ENCODE peak calls at places on chromosomes 4 and X, in ten cellular contexts. One of them, this sample, is unnamed.

GRCh38 chr4:17068885-17069284 is 170.4 kb upstream of the LDB2 start:
- DNase-seq in cardiac muscle cell: no peak
- DNase-seq in NCI-H510A: no peak
- DNase-seq in right atrium auricular region: no peak
- DNase-seq in AG09309: no peak
- DNase-seq in stimulated activated CD4-positive, alpha-beta T cell treated with anti-CD3 and anti-CD28 coated beads, Interleukin-4, amount 100 ng/mL, for 24 hours: no peak
- DNase-seq in myocyte: no peak
- DNase-seq in SW480: no peak
- DNase-seq in M059J: peak
- DNase-seq in AG09319: no peak
- DNase-seq in this sample: no peak

GRCh38 chr4:82811392-82811791 is 12.8 kb upstream of the SCD5 start:
- DNase-seq in M059J: no peak
- DNase-seq in NCI-H510A: no peak
- DNase-seq in SW480: no peak
- DNase-seq in AG09319: no peak
- DNase-seq in myocyte: no peak
- DNase-seq in right atrium auricular region: no peak
- DNase-seq in cardiac muscle cell: no peak
- DNase-seq in stimulated activated CD4-positive, alpha-beta T cell treated with anti-CD3 and anti-CD28 coated beads, Interleukin-4, amount 100 ng/mL, for 24 hours: no peak
- DNase-seq in AG09309: no peak
- DNase-seq in this sample: no peak

GRCh38 chrX:104566921-104567501 is 1.0 kb downstream of the IL1RAPL2 start:
- DNase-seq in AG09309: no peak
- DNase-seq in M059J: no peak
- DNase-seq in cardiac muscle cell: peak
- DNase-seq in AG09319: no peak
- DNase-seq in stimulated activated CD4-positive, alpha-beta T cell treated with anti-CD3 and anti-CD28 coated beads, Interleukin-4, amount 100 ng/mL, for 24 hours: no peak
- DNase-seq in right atrium auricular region: no peak
- DNase-seq in NCI-H510A: no peak
- DNase-seq in SW480: no peak
- DNase-seq in myocyte: peak
- DNase-seq in this sample: no peak

GRCh38 chr4:40309250-40309774 is 25.8 kb upstream of the CHRNA9 start:
- DNase-seq in AG09319: peak
- DNase-seq in AG09309: no peak
- DNase-seq in myocyte: peak
- DNase-seq in NCI-H510A: no peak
- DNase-seq in M059J: peak
- DNase-seq in right atrium auricular region: peak
- DNase-seq in SW480: peak
- DNase-seq in stimulated activated CD4-positive, alpha-beta T cell treated with anti-CD3 and anti-CD28 coated beads, Interleukin-4, amount 100 ng/mL, for 24 hours: peak
- DNase-seq in cardiac muscle cell: peak
- DNase-seq in this sample: peak

GRCh38 chrX:151370906-151371305 is 26.1 kb upstream of the VMA21 start:
- DNase-seq in M059J: no peak
- DNase-seq in AG09309: no peak
- DNase-seq in SW480: no peak
- DNase-seq in right atrium auricular region: no peak
- DNase-seq in NCI-H510A: peak
- DNase-seq in stimulated activated CD4-positive, alpha-beta T cell treated with anti-CD3 and anti-CD28 coated beads, Interleukin-4, amount 100 ng/mL, for 24 hours: no peak
- DNase-seq in myocyte: no peak
- DNase-seq in cardiac muscle cell: peak
- DNase-seq in AG09319: no peak
- DNase-seq in this sample: no peak

GRCh38 chrX:9183481-9183880 is 149.6 kb upstream of the FAM9B start:
- DNase-seq in stimulated activated CD4-positive, alpha-beta T cell treated with anti-CD3 and anti-CD28 coated beads, Interleukin-4, amount 100 ng/mL, for 24 hours: no peak
- DNase-seq in AG09319: no peak
- DNase-seq in right atrium auricular region: no peak
- DNase-seq in cardiac muscle cell: no peak
- DNase-seq in M059J: peak
- DNase-seq in myocyte: peak
- DNase-seq in NCI-H510A: no peak
- DNase-seq in AG09309: no peak
- DNase-seq in SW480: no peak
- DNase-seq in this sample: no peak

GRCh38 chr4:54228064-54228527 is 997 bp upstream of the PDGFRA start:
- DNase-seq in NCI-H510A: no peak
- DNase-seq in myocyte: peak
- DNase-seq in cardiac muscle cell: peak
- DNase-seq in AG09319: peak
- DNase-seq in right atrium auricular region: peak
- DNase-seq in stimulated activated CD4-positive, alpha-beta T cell treated with anti-CD3 and anti-CD28 coated beads, Interleukin-4, amount 100 ng/mL, for 24 hours: peak
- DNase-seq in AG09309: peak
- DNase-seq in SW480: peak
- DNase-seq in M059J: peak
- DNase-seq in this sample: no peak

GRCh38 chr4:1863297-1864033 is 7.5 kb upstream of the LETM1 start:
- DNase-seq in M059J: no peak
- DNase-seq in AG09309: no peak
- DNase-seq in stimulated activated CD4-positive, alpha-beta T cell treated with anti-CD3 and anti-CD28 coated beads, Interleukin-4, amount 100 ng/mL, for 24 hours: no peak
- DNase-seq in NCI-H510A: no peak
- DNase-seq in AG09319: no peak
- DNase-seq in cardiac muscle cell: no peak
- DNase-seq in SW480: no peak
- DNase-seq in myocyte: no peak
- DNase-seq in right atrium auricular region: no peak
- DNase-seq in this sample: no peak

GRCh38 chrX:154761977-154762528 is 611 bp upstream of the DKC1 start:
- DNase-seq in AG09319: no peak
- DNase-seq in SW480: no peak
- DNase-seq in right atrium auricular region: no peak
- DNase-seq in cardiac muscle cell: no peak
- DNase-seq in stimulated activated CD4-positive, alpha-beta T cell treated with anti-CD3 and anti-CD28 coated beads, Interleukin-4, amount 100 ng/mL, for 24 hours: no peak
- DNase-seq in AG09309: no peak
- DNase-seq in myocyte: no peak
- DNase-seq in M059J: peak
- DNase-seq in NCI-H510A: no peak
- DNase-seq in this sample: peak

GRCh38 chrX:120736989-120737388 is 107.1 kb upstream of the C1GALT1C1 start:
- DNase-seq in M059J: peak
- DNase-seq in cardiac muscle cell: no peak
- DNase-seq in NCI-H510A: no peak
- DNase-seq in SW480: no peak
- DNase-seq in stimulated activated CD4-positive, alpha-beta T cell treated with anti-CD3 and anti-CD28 coated beads, Interleukin-4, amount 100 ng/mL, for 24 hours: no peak
- DNase-seq in AG09319: no peak
- DNase-seq in myocyte: no peak
- DNase-seq in right atrium auricular region: no peak
- DNase-seq in AG09309: no peak
- DNase-seq in this sample: no peak

GRCh38 chr4:54231419-54232150 is 2.5 kb downstream of the PDGFRA start:
- DNase-seq in cardiac muscle cell: peak
- DNase-seq in AG09309: no peak
- DNase-seq in AG09319: no peak
- DNase-seq in right atrium auricular region: peak
- DNase-seq in stimulated activated CD4-positive, alpha-beta T cell treated with anti-CD3 and anti-CD28 coated beads, Interleukin-4, amount 100 ng/mL, for 24 hours: no peak
- DNase-seq in SW480: no peak
- DNase-seq in M059J: no peak
- DNase-seq in myocyte: peak
- DNase-seq in NCI-H510A: no peak
- DNase-seq in this sample: no peak

GRCh38 chr4:185518494-185518893 is 16.8 kb downstream of the PDLIM3 start:
- DNase-seq in myocyte: no peak
- DNase-seq in cardiac muscle cell: no peak
- DNase-seq in NCI-H510A: no peak
- DNase-seq in AG09319: no peak
- DNase-seq in stimulated activated CD4-positive, alpha-beta T cell treated with anti-CD3 and anti-CD28 coated beads, Interleukin-4, amount 100 ng/mL, for 24 hours: no peak
- DNase-seq in AG09309: no peak
- DNase-seq in right atrium auricular region: no peak
- DNase-seq in M059J: no peak
- DNase-seq in SW480: no peak
- DNase-seq in this sample: no peak

GRCh38 chrX:109710181-109710580 is 22.9 kb downstream of the ACSL4 start:
- DNase-seq in stimulated activated CD4-positive, alpha-beta T cell treated with anti-CD3 and anti-CD28 coated beads, Interleukin-4, amount 100 ng/mL, for 24 hours: no peak
- DNase-seq in AG09319: no peak
- DNase-seq in myocyte: peak
- DNase-seq in AG09309: no peak
- DNase-seq in SW480: no peak
- DNase-seq in NCI-H510A: no peak
- DNase-seq in cardiac muscle cell: no peak
- DNase-seq in right atrium auricular region: no peak
- DNase-seq in M059J: no peak
- DNase-seq in this sample: no peak

GRCh38 chr4:8192748-8193738 is 6.0 kb upstream of the SH3TC1 start:
- DNase-seq in stimulated activated CD4-positive, alpha-beta T cell treated with anti-CD3 and anti-CD28 coated beads, Interleukin-4, amount 100 ng/mL, for 24 hours: no peak
- DNase-seq in cardiac muscle cell: no peak
- DNase-seq in myocyte: peak
- DNase-seq in right atrium auricular region: no peak
- DNase-seq in M059J: peak
- DNase-seq in AG09309: no peak
- DNase-seq in NCI-H510A: peak
- DNase-seq in AG09319: no peak
- DNase-seq in SW480: peak
- DNase-seq in this sample: peak

GRCh38 chr4:26217961-26218676 is 102.7 kb upstream of the RBPJ start:
- DNase-seq in SW480: no peak
- DNase-seq in cardiac muscle cell: no peak
- DNase-seq in AG09309: no peak
- DNase-seq in right atrium auricular region: peak
- DNase-seq in stimulated activated CD4-positive, alpha-beta T cell treated with anti-CD3 and anti-CD28 coated beads, Interleukin-4, amount 100 ng/mL, for 24 hours: no peak
- DNase-seq in AG09319: peak
- DNase-seq in NCI-H510A: no peak
- DNase-seq in M059J: no peak
- DNase-seq in myocyte: no peak
- DNase-seq in this sample: peak

GRCh38 chr4:90943311-90943710 is 816.1 kb downstream of the CCSER1 start:
- DNase-seq in AG09319: no peak
- DNase-seq in SW480: no peak
- DNase-seq in NCI-H510A: no peak
- DNase-seq in cardiac muscle cell: no peak
- DNase-seq in M059J: no peak
- DNase-seq in right atrium auricular region: no peak
- DNase-seq in myocyte: no peak
- DNase-seq in stimulated activated CD4-positive, alpha-beta T cell treated with anti-CD3 and anti-CD28 coated beads, Interleukin-4, amount 100 ng/mL, for 24 hours: no peak
- DNase-seq in AG09309: no peak
- DNase-seq in this sample: no peak

GRCh38 chr4:22179124-22179874 is 230.7 kb upstream of the KCNIP4 start:
- DNase-seq in SW480: peak
- DNase-seq in AG09319: peak
- DNase-seq in myocyte: peak
- DNase-seq in stimulated activated CD4-positive, alpha-beta T cell treated with anti-CD3 and anti-CD28 coated beads, Interleukin-4, amount 100 ng/mL, for 24 hours: no peak
- DNase-seq in cardiac muscle cell: no peak
- DNase-seq in NCI-H510A: no peak
- DNase-seq in AG09309: peak
- DNase-seq in M059J: peak
- DNase-seq in right atrium auricular region: no peak
- DNase-seq in this sample: no peak

GRCh38 chr4:143358923-143359694 is 22.4 kb downstream of the GAB1 start:
- DNase-seq in AG09319: no peak
- DNase-seq in SW480: no peak
- DNase-seq in cardiac muscle cell: no peak
- DNase-seq in NCI-H510A: no peak
- DNase-seq in right atrium auricular region: no peak
- DNase-seq in M059J: peak
- DNase-seq in myocyte: no peak
- DNase-seq in stimulated activated CD4-positive, alpha-beta T cell treated with anti-CD3 and anti-CD28 coated beads, Interleukin-4, amount 100 ng/mL, for 24 hours: peak
- DNase-seq in AG09309: no peak
- DNase-seq in this sample: no peak

GRCh38 chrX:152418025-152418424 is 33.1 kb downstream of the GABRA3 start:
- DNase-seq in SW480: no peak
- DNase-seq in stimulated activated CD4-positive, alpha-beta T cell treated with anti-CD3 and anti-CD28 coated beads, Interleukin-4, amount 100 ng/mL, for 24 hours: no peak
- DNase-seq in NCI-H510A: no peak
- DNase-seq in M059J: no peak
- DNase-seq in right atrium auricular region: no peak
- DNase-seq in AG09309: no peak
- DNase-seq in cardiac muscle cell: no peak
- DNase-seq in AG09319: no peak
- DNase-seq in myocyte: no peak
- DNase-seq in this sample: no peak

GRCh38 chr4:139704915-139705485 is 39.4 kb downstream of the MGST2 start:
- DNase-seq in NCI-H510A: no peak
- DNase-seq in myocyte: no peak
- DNase-seq in AG09309: no peak
- DNase-seq in right atrium auricular region: no peak
- DNase-seq in stimulated activated CD4-positive, alpha-beta T cell treated with anti-CD3 and anti-CD28 coated beads, Interleukin-4, amount 100 ng/mL, for 24 hours: no peak
- DNase-seq in cardiac muscle cell: no peak
- DNase-seq in AG09319: no peak
- DNase-seq in M059J: peak
- DNase-seq in SW480: peak
- DNase-seq in this sample: no peak

GRCh38 chr4:110849461-110849860 is 226.6 kb upstream of the PITX2 start:
- DNase-seq in SW480: no peak
- DNase-seq in NCI-H510A: no peak
- DNase-seq in AG09309: no peak
- DNase-seq in right atrium auricular region: no peak
- DNase-seq in M059J: peak
- DNase-seq in cardiac muscle cell: no peak
- DNase-seq in myocyte: peak
- DNase-seq in stimulated activated CD4-positive, alpha-beta T cell treated with anti-CD3 and anti-CD28 coated beads, Interleukin-4, amount 100 ng/mL, for 24 hours: no peak
- DNase-seq in AG09319: no peak
- DNase-seq in this sample: no peak

GRCh38 chrX:46837543-46838481 is 969 bp downstream of the RP2 start:
- DNase-seq in M059J: peak
- DNase-seq in myocyte: no peak
- DNase-seq in cardiac muscle cell: no peak
- DNase-seq in NCI-H510A: no peak
- DNase-seq in AG09309: no peak
- DNase-seq in AG09319: no peak
- DNase-seq in SW480: peak
- DNase-seq in right atrium auricular region: no peak
- DNase-seq in stimulated activated CD4-positive, alpha-beta T cell treated with anti-CD3 and anti-CD28 coated beads, Interleukin-4, amount 100 ng/mL, for 24 hours: peak
- DNase-seq in this sample: no peak

GRCh38 chrX:9942086-9942485 is 25.1 kb upstream of the CLDN34 start:
- DNase-seq in right atrium auricular region: no peak
- DNase-seq in M059J: no peak
- DNase-seq in AG09319: no peak
- DNase-seq in SW480: no peak
- DNase-seq in cardiac muscle cell: no peak
- DNase-seq in stimulated activated CD4-positive, alpha-beta T cell treated with anti-CD3 and anti-CD28 coated beads, Interleukin-4, amount 100 ng/mL, for 24 hours: peak
- DNase-seq in myocyte: peak
- DNase-seq in NCI-H510A: no peak
- DNase-seq in AG09309: no peak
- DNase-seq in this sample: peak

GRCh38 chr4:150280081-150280950 is 202.1 kb downstream of the DCLK2 start:
- DNase-seq in AG09319: peak
- DNase-seq in stimulated activated CD4-positive, alpha-beta T cell treated with anti-CD3 and anti-CD28 coated beads, Interleukin-4, amount 100 ng/mL, for 24 hours: no peak
- DNase-seq in SW480: no peak
- DNase-seq in right atrium auricular region: no peak
- DNase-seq in AG09309: peak
- DNase-seq in M059J: peak
- DNase-seq in cardiac muscle cell: no peak
- DNase-seq in myocyte: peak
- DNase-seq in NCI-H510A: no peak
- DNase-seq in this sample: no peak

GRCh38 chr4:82123934-82124333 is 249.9 kb downstream of the HNRNPD start:
- DNase-seq in M059J: no peak
- DNase-seq in AG09319: no peak
- DNase-seq in myocyte: no peak
- DNase-seq in stimulated activated CD4-positive, alpha-beta T cell treated with anti-CD3 and anti-CD28 coated beads, Interleukin-4, amount 100 ng/mL, for 24 hours: no peak
- DNase-seq in right atrium auricular region: no peak
- DNase-seq in NCI-H510A: no peak
- DNase-seq in cardiac muscle cell: no peak
- DNase-seq in AG09309: no peak
- DNase-seq in SW480: no peak
- DNase-seq in this sample: peak

GRCh38 chr4:153131478-153132069 is 72.7 kb upstream of the TRIM2 start:
- DNase-seq in NCI-H510A: no peak
- DNase-seq in stimulated activated CD4-positive, alpha-beta T cell treated with anti-CD3 and anti-CD28 coated beads, Interleukin-4, amount 100 ng/mL, for 24 hours: no peak
- DNase-seq in AG09319: no peak
- DNase-seq in right atrium auricular region: no peak
- DNase-seq in myocyte: no peak
- DNase-seq in AG09309: no peak
- DNase-seq in cardiac muscle cell: no peak
- DNase-seq in SW480: no peak
- DNase-seq in M059J: no peak
- DNase-seq in this sample: no peak

GRCh38 chr4:183289688-183290087 is 30.4 kb downstream of the CLDN22 start:
- DNase-seq in cardiac muscle cell: no peak
- DNase-seq in right atrium auricular region: no peak
- DNase-seq in NCI-H510A: no peak
- DNase-seq in M059J: no peak
- DNase-seq in AG09309: no peak
- DNase-seq in myocyte: no peak
- DNase-seq in SW480: peak
- DNase-seq in AG09319: no peak
- DNase-seq in stimulated activated CD4-positive, alpha-beta T cell treated with anti-CD3 and anti-CD28 coated beads, Interleukin-4, amount 100 ng/mL, for 24 hours: no peak
- DNase-seq in this sample: no peak

This sample was measured in T-cell.